ENCODE peak calls at places on chromosomes 4 and X, in nine cellular contexts. M, B, A, J, G, N, V, L and R are unnamed samples.

GRCh38 chrX:39762266-39762841 is 335.4 kb downstream of the BCOR start:
- DNase-seq in G (peak), L (no peak), A (no peak), M (no peak), B (peak), V (no peak), N (no peak), J (no peak), R (no peak)

GRCh38 chrX:131704136-131704695 is 160.3 kb downstream of the OR13H1 start:
- DNase-seq in G (peak), L (peak), V (peak), N (peak), B (no peak), J (peak), A (peak), M (peak), R (peak)

GRCh38 chr4:1226598-1226997 is 22.3 kb downstream of the CTBP1 start:
- DNase-seq in N (no peak), A (no peak), J (no peak), L (no peak), M (no peak), B (no peak), V (no peak), G (no peak), R (no peak)

GRCh38 chrX:81957900-81958545 is 756.1 kb downstream of the SH3BGRL start:
- DNase-seq in V (peak), M (peak), G (peak), A (no peak), B (no peak), J (no peak), N (peak), L (peak), R (peak)

GRCh38 chr4:155377281-155377680 is 516 bp upstream of the MAP9 start:
- DNase-seq in G (peak), J (no peak), A (no peak), M (no peak), N (no peak), L (no peak), B (peak), V (peak), R (no peak)

GRCh38 chrX:119398974-119399771 is at the start of gene SLC25A43:
- DNase-seq in J (peak), M (peak), L (peak), G (peak), B (peak), N (peak), A (peak), V (no peak), R (no peak)

GRCh38 chrX:103099706-103100105 is 6.8 kb upstream of the NXF3 start:
- DNase-seq in M (no peak), V (no peak), L (peak), N (no peak), B (no peak), A (no peak), J (no peak), G (no peak), R (no peak)

GRCh38 chr4:183878571-183878970 is 26.5 kb upstream of the STOX2 start:
- DNase-seq in J (no peak), N (no peak), M (no peak), A (no peak), L (no peak), B (no peak), G (no peak), V (no peak), R (no peak)

GRCh38 chrX:20378291-20378920 is 111.7 kb upstream of the RPS6KA3 start:
- DNase-seq in A (no peak), V (peak), N (peak), B (no peak), J (no peak), L (no peak), G (no peak), M (no peak), R (no peak)

GRCh38 chr4:84917087-84917821 is 49.2 kb downstream of the WDFY3 start:
- DNase-seq in G (no peak), M (no peak), L (no peak), B (no peak), J (no peak), N (no peak), A (no peak), V (no peak), R (no peak)

GRCh38 chr4:41155194-41155830 is 59.0 kb downstream of the APBB2 start:
- DNase-seq in J (no peak), L (peak), B (peak), G (peak), V (no peak), M (no peak), A (no peak), N (no peak), R (no peak)

GRCh38 chr4:38109896-38110295 is 149.7 kb downstream of the PTTG2 start:
- DNase-seq in V (no peak), B (no peak), G (peak), L (no peak), J (no peak), M (no peak), A (no peak), N (no peak), R (no peak)

GRCh38 chr4:108272566-108272965 is 103.8 kb upstream of the LEF1 start:
- DNase-seq in V (peak), G (peak), M (no peak), J (no peak), N (no peak), B (peak), A (no peak), L (no peak), R (no peak)

GRCh38 chr4:7822858-7823257 is 116.8 kb downstream of the AFAP1 start:
- DNase-seq in G (no peak), M (no peak), N (no peak), L (peak), J (no peak), A (peak), V (no peak), B (no peak), R (no peak)

GRCh38 chr4:94341468-94341867 is 1.2 kb downstream of the HPGDS start:
- DNase-seq in A (no peak), M (no peak), N (no peak), B (peak), V (no peak), L (no peak), G (no peak), J (no peak), R (no peak)

GRCh38 chrX:24426340-24426913 is 38.7 kb upstream of the PDK3 start:
- DNase-seq in M (peak), G (no peak), L (no peak), A (no peak), J (no peak), V (no peak), N (no peak), B (peak), R (peak)

GRCh38 chrX:55489315-55490009 is at the start of gene USP51:
- DNase-seq in V (no peak), M (peak), N (peak), J (peak), G (no peak), B (peak), L (peak), A (peak), R (no peak)

GRCh38 chr4:89001647-89002518 is 55.1 kb downstream of the FAM13A start:
- DNase-seq in G (peak), V (peak), L (no peak), N (no peak), A (no peak), M (peak), B (no peak), J (no peak), R (no peak)

GRCh38 chrX:8971116-8971515 is 62.8 kb downstream of the FAM9B start:
- DNase-seq in L (peak), J (no peak), G (peak), V (peak), B (peak), N (no peak), M (peak), A (no peak), R (peak)

GRCh38 chrX:57647020-57647419 is 33.0 kb downstream of the NLRP2B start:
- DNase-seq in L (no peak), M (no peak), B (no peak), J (no peak), G (no peak), V (no peak), A (no peak), N (no peak), R (no peak)

GRCh38 chr4:129233691-129234090 is 137.7 kb downstream of the C4orf33 start:
- DNase-seq in N (no peak), G (no peak), L (no peak), M (no peak), V (no peak), A (no peak), J (no peak), B (no peak), R (no peak)

GRCh38 chrX:99184153-99184552 is 1225.9 kb downstream of the PCDH19 start:
- DNase-seq in V (no peak), B (no peak), L (no peak), G (no peak), N (no peak), M (no peak), J (no peak), A (no peak), R (no peak)

GRCh38 chr4:128862608-128863313 is 53.3 kb downstream of the JADE1 start:
- DNase-seq in B (no peak), J (peak), M (no peak), L (no peak), V (no peak), G (no peak), N (peak), A (peak), R (no peak)

GRCh38 chr4:42519803-42520417 is 122.6 kb downstream of the SHISA3 start:
- DNase-seq in J (peak), B (peak), M (peak), V (peak), N (peak), G (peak), A (no peak), L (peak), R (peak)

GRCh38 chr4:8914461-8915171 is 43.0 kb upstream of the HMX1 start:
- DNase-seq in N (no peak), L (peak), B (no peak), A (peak), V (no peak), M (peak), J (peak), G (no peak), R (no peak)

GRCh38 chr4:4854649-4855292 is 4.7 kb upstream of the MSX1 start:
- DNase-seq in V (peak), G (no peak), N (no peak), M (peak), A (peak), B (no peak), J (no peak), L (no peak), R (no peak)

GRCh38 chr4:119498520-119498919 is 130.1 kb downstream of the PDE5A start:
- DNase-seq in L (no peak), J (no peak), G (no peak), V (peak), N (no peak), B (peak), M (no peak), A (peak), R (no peak)

GRCh38 chr4:18858229-18858922 is 836.8 kb upstream of the LCORL start:
- DNase-seq in J (no peak), B (no peak), L (no peak), N (no peak), M (no peak), G (no peak), V (no peak), A (no peak), R (no peak)

GRCh38 chrX:13469963-13470679 is 99.3 kb upstream of the EGFL6 start:
- DNase-seq in M (no peak), J (no peak), B (peak), A (no peak), G (peak), L (peak), N (no peak), V (no peak), R (no peak)

GRCh38 chr4:36285784-36286480 is 4.5 kb downstream of the DTHD1 start:
- DNase-seq in B (no peak), M (no peak), L (no peak), A (no peak), J (peak), V (no peak), N (peak), G (no peak), R (no peak)

GRCh38 chr4:53748328-53748772 is 157.1 kb upstream of the LNX1 start:
- DNase-seq in B (no peak), G (peak), L (no peak), M (no peak), V (no peak), N (peak), J (no peak), A (peak), R (no peak)

GRCh38 chr4:95288552-95288951 is 260.2 kb downstream of the UNC5C start:
- DNase-seq in L (no peak), V (no peak), G (peak), J (no peak), M (no peak), N (no peak), A (no peak), B (no peak), R (no peak)

GRCh38 chrX:130343411-130343810 is 3.7 kb downstream of the SLC25A14 start:
- DNase-seq in B (peak), V (no peak), N (no peak), A (no peak), M (no peak), L (no peak), J (no peak), G (no peak), R (no peak)

GRCh38 chr4:31187979-31188378 is 467.8 kb downstream of the PCDH7 start:
- DNase-seq in N (no peak), M (no peak), L (no peak), B (no peak), A (no peak), J (no peak), V (no peak), G (peak), R (no peak)